ENCODE peak calls at places on chromosome 22, in ten cellular contexts. Q is IMR-90, D is GM23248, F is endothelial cell of umbilical vein, V is SK-N-SH, J is fibroblast of lung, C is GM12878, P is PC-3, O is HCT116, H is neuronal stem cell. L is an unnamed sample. For H3K9me3, the result is how much of the 10 kb centered on the place peaks cover.

GRCh38 chr22:44331881-44332714 is 19.3 kb upstream of the SHISAL1 start:
- DNase-seq in Q (peak), D (peak), F (no peak), V (peak), J (peak), C (no peak), P (peak), O (no peak), H (no peak), L (no peak)

GRCh38 chr22:37032535-37033460 is 13.3 kb downstream of the MPST start:
- DNase-seq in Q (peak), D (peak), F (no peak), V (no peak), J (peak), C (no peak), P (peak), O (no peak), H (no peak), L (no peak)

GRCh38 chr22:20206709-20207215 is 55.9 kb upstream of the CCDC188 start:
- DNase-seq in Q (peak), D (peak), F (peak), V (no peak), J (no peak), C (no peak), P (no peak), O (no peak), H (no peak), L (peak)

GRCh38 chr22:42443240-42444059 is 11.2 kb upstream of the NFAM1 start:
- DNase-seq in Q (no peak), D (peak), F (no peak), V (no peak), J (no peak), C (no peak), P (peak), O (no peak), H (no peak), L (peak)

GRCh38 chr22:39556970-39557811 is 13.4 kb upstream of the CACNA1I start:
- DNase-seq in Q (peak), D (peak), F (no peak), V (peak), J (peak), C (no peak), P (no peak), O (no peak), H (no peak), L (no peak)

GRCh38 chr22:45422237-45422983 is 8.9 kb downstream of the RIBC2 start:
- DNase-seq in Q (no peak), D (no peak), F (no peak), V (no peak), J (no peak), C (no peak), P (no peak), O (no peak), H (no peak), L (no peak)

GRCh38 chr22:50523806-50524663 is 1.4 kb downstream of the SCO2 start:
- DNase-seq in Q (no peak), D (no peak), F (no peak), V (peak), J (no peak), C (no peak), P (no peak), O (no peak), H (no peak), L (no peak)

GRCh38 chr22:29901354-29901753 is 18.4 kb downstream of the MTMR3 start:
- DNase-seq in Q (no peak), D (no peak), F (no peak), V (no peak), J (no peak), C (no peak), P (no peak), O (no peak), H (no peak), L (no peak)

GRCh38 chr22:37534445-37534844 is 15.2 kb upstream of the CARD10 start:
- DNase-seq in Q (no peak), D (no peak), F (no peak), V (no peak), J (no peak), C (no peak), P (no peak), O (no peak), H (no peak), L (no peak)

GRCh38 chr22:23750744-23751440 is at the start of gene ZNF70:
- DNase-seq in Q (peak), D (peak), F (peak), V (peak), J (peak), C (no peak), P (peak), O (peak), H (peak), L (peak)

GRCh38 chr22:20965104-20965887 is 1.8 kb upstream of the AIFM3 start:
- DNase-seq in Q (no peak), D (no peak), F (no peak), V (peak), J (no peak), C (no peak), P (no peak), O (no peak), H (no peak), L (no peak)

GRCh38 chr22:20758688-20759087 is 15.2 kb upstream of the SERPIND1 start:
- DNase-seq in Q (no peak), D (no peak), F (peak), V (peak), J (no peak), C (no peak), P (no peak), O (no peak), H (no peak), L (no peak)

GRCh38 chr22:24482586-24482985 is 12.5 kb upstream of the UPB1 start:
- DNase-seq in Q (peak), D (peak), F (peak), V (no peak), J (peak), C (no peak), P (peak), O (no peak), H (no peak), L (no peak)

GRCh38 chr22:33867118-33867863 is 53.0 kb downstream of the LARGE1 start:
- DNase-seq in Q (peak), D (peak), F (no peak), V (no peak), J (peak), C (no peak), P (peak), O (no peak), H (no peak), L (no peak)

GRCh38 chr22:32466496-32466895 is 2.2 kb upstream of the BPIFC start:
- DNase-seq in Q (peak), D (no peak), F (no peak), V (no peak), J (peak), C (no peak), P (no peak), O (no peak), H (no peak), L (no peak)

GRCh38 chr22:48551716-48552268 is 1275.9 kb downstream of the BRD1 start:
- DNase-seq in Q (no peak), D (no peak), F (no peak), V (no peak), J (no peak), C (no peak), P (no peak), O (no peak), H (no peak), L (no peak)
- H3K9me3 ChIP-seq in Q (half or more), D (under half), F (under half), V (under half), J (under half), C (under half), P (under half), O (under half), H (under half), L (under half)

GRCh38 chr22:30908051-30908461 is 60.5 kb downstream of the MORC2 start:
- DNase-seq in Q (no peak), D (no peak), F (no peak), V (no peak), J (no peak), C (no peak), P (no peak), O (no peak), H (no peak), L (no peak)

GRCh38 chr22:30906946-30907345 is 61.6 kb downstream of the MORC2 start:
- DNase-seq in Q (no peak), D (no peak), F (no peak), V (no peak), J (no peak), C (no peak), P (no peak), O (no peak), H (no peak), L (no peak)

GRCh38 chr22:30905696-30906341 is 62.8 kb downstream of the MORC2 start:
- DNase-seq in Q (no peak), D (no peak), F (no peak), V (no peak), J (no peak), C (no peak), P (no peak), O (no peak), H (no peak), L (no peak)

GRCh38 chr22:30903876-30904460 is 64.6 kb downstream of the MORC2 start:
- DNase-seq in Q (no peak), D (no peak), F (no peak), V (no peak), J (no peak), C (no peak), P (no peak), O (no peak), H (no peak), L (no peak)

DNA sequence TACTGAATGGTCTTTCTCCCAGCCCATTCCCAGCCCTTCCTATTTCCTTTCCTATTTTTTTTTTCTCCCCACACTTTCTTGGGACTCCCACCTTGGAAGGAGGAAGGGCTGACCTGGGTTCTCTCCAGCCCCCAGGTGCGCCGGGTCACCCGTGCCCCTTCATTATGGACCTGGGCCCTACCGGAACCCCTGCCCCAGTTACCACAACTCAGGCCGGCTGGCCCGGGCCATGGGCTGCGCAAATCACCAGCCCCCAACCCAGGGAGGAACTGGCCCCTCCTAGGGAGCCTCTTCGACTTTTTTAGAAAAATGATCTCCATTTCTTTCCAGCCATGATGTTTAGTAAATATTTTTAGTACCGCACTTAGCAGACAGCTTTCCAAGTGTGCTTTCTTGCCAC is 62.2 kb downstream of the MORC2 start:
- DNase-seq in Q (no peak), D (no peak), F (no peak), V (no peak), J (no peak), C (no peak), P (no peak), O (no peak), H (no peak), L (no peak)
- H3K4me2 ChIP-seq in Q (no peak), D (no peak), F (no peak), V (no peak), J (no peak), C (no peak), P (no peak), O (no peak), H (no peak), L (no peak)

GRCh38 chr22:16989915-16990314 is 18.1 kb downstream of the GAB4 start:
- DNase-seq in Q (no peak), D (peak), F (no peak), V (no peak), J (no peak), C (no peak), P (no peak), O (no peak), H (no peak), L (no peak)
- H3K9me3 ChIP-seq in Q (under half), D (under half), F (under half), V (under half), J (under half), C (under half), P (under half), O (under half), H (under half), L (under half)

DNA sequence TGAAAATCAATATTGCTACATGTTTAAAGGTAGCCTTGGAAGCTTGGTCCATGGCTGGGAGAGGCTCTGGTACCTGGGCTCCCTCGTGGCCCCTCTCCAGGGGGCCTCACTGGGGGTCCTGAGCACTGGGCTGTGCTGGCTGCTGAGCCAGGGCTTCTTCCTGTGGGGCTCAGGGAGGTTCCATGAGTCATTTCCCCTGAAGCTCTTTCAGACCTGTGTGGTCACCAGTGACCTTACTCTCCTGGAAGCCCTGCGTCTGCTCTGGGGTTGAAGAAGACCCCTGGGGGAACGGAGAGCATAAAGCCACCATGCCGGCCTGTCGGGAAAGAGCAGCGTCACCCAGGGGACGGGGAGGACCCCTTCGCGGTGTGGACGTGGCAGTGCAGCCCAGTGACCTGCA is 389.0 kb downstream of the TBC1D22A start:
- DNase-seq in Q (peak), D (peak), F (peak), V (no peak), J (peak), C (no peak), P (peak), O (no peak), H (no peak), L (no peak)
- H3K4me2 ChIP-seq in Q (no peak), D (no peak), F (no peak), V (peak), J (no peak), C (no peak), P (peak), O (no peak), H (no peak), L (no peak)

GRCh38 chr22:48299124-48299523 is 1528.5 kb downstream of the BRD1 start:
- DNase-seq in Q (no peak), D (no peak), F (no peak), V (peak), J (no peak), C (no peak), P (no peak), O (no peak), H (no peak), L (no peak)
- H3K9me3 ChIP-seq in Q (under half), D (under half), F (under half), V (under half), J (under half), C (under half), P (under half), O (under half), H (under half), L (under half)

GRCh38 chr22:28581020-28581419 is 98.6 kb downstream of the TTC28 start:
- DNase-seq in Q (no peak), D (no peak), F (no peak), V (no peak), J (no peak), C (no peak), P (no peak), O (no peak), H (no peak), L (no peak)
- H3K4me2 ChIP-seq in Q (no peak), D (no peak), F (no peak), V (no peak), J (no peak), C (no peak), P (no peak), O (no peak), H (no peak), L (no peak)

GRCh38 chr22:48902001-48902869 is 925.4 kb downstream of the BRD1 start:
- DNase-seq in Q (no peak), D (no peak), F (no peak), V (no peak), J (no peak), C (no peak), P (no peak), O (no peak), H (no peak), L (no peak)

GRCh38 chr22:48899523-48900326 is 927.9 kb downstream of the BRD1 start:
- DNase-seq in Q (no peak), D (no peak), F (no peak), V (no peak), J (no peak), C (no peak), P (no peak), O (no peak), H (no peak), L (no peak)

GRCh38 chr22:48900327-48900597 is 927.4 kb downstream of the BRD1 start:
- DNase-seq in Q (no peak), D (no peak), F (no peak), V (no peak), J (no peak), C (no peak), P (no peak), O (no peak), H (no peak), L (no peak)

GRCh38 chr22:48901324-48901723 is 926.3 kb downstream of the BRD1 start:
- DNase-seq in Q (no peak), D (no peak), F (no peak), V (no peak), J (no peak), C (no peak), P (no peak), O (no peak), H (no peak), L (no peak)

GRCh38 chr22:48900626-48901025 is 927.0 kb downstream of the BRD1 start:
- DNase-seq in Q (no peak), D (no peak), F (no peak), V (no peak), J (no peak), C (no peak), P (no peak), O (no peak), H (no peak), L (no peak)
- H3K9me3 ChIP-seq in Q (half or more), D (under half), F (under half), V (under half), J (under half), C (under half), P (under half), O (under half), H (under half), L (under half)

GRCh38 chr22:27863556-27863955 is 55.5 kb downstream of the PITPNB start:
- DNase-seq in Q (no peak), D (no peak), F (no peak), V (no peak), J (no peak), C (no peak), P (no peak), O (no peak), H (no peak), L (no peak)
- H3K4me2 ChIP-seq in Q (peak), D (no peak), F (no peak), V (no peak), J (no peak), C (no peak), P (no peak), O (no peak), H (no peak), L (no peak)

GRCh38 chr22:11307996-11308395 is 4220.0 kb upstream of the OR11H1 start:
- DNase-seq in Q (no peak), D (no peak), F (no peak), V (no peak), J (no peak), C (no peak), P (no peak), O (no peak), H (no peak), L (no peak)
- H3K9me3 ChIP-seq in Q (under half), D (under half), F (under half), V (under half), J (under half), C (under half), P (under half), O (under half), H (under half), L (under half)

L was measured in OCI-LY7.